ENCODE peak calls at places on chromosome 19, in nine cellular contexts. G, U, D, Q, Y, E, T, B and R are unnamed samples.

GRCh38 chr19:40217027-40217810 is 965 bp downstream of the TTC9B start:
- DNase-seq in T (no peak), E (peak), U (peak), Y (no peak), Q (peak), B (peak), D (no peak), G (no peak), R (no peak)

GRCh38 chr19:876780-877314 is 16.1 kb downstream of the MED16 start:
- DNase-seq in G (no peak), D (no peak), U (no peak), Q (no peak), T (no peak), Y (no peak), B (no peak), E (no peak), R (no peak)

GRCh38 chr19:12289790-12290065 is 5.0 kb downstream of the ZNF44 start:
- DNase-seq in D (no peak), G (no peak), B (no peak), Y (no peak), T (no peak), U (no peak), E (no peak), Q (no peak), R (no peak)

GRCh38 chr19:19542507-19542906 is 4.4 kb downstream of the CILP2 start:
- DNase-seq in U (no peak), E (no peak), G (no peak), B (no peak), T (no peak), D (no peak), Y (no peak), Q (no peak), R (no peak)

GRCh38 chr19:2424686-2425621 is 2.4 kb downstream of the TIMM13 start:
- DNase-seq in Y (no peak), B (peak), T (no peak), G (no peak), D (no peak), Q (no peak), E (peak), U (peak), R (no peak)

GRCh38 chr19:20964798-20965197 is 41.7 kb downstream of the ZNF85 start:
- DNase-seq in T (no peak), U (no peak), Q (no peak), B (peak), G (no peak), Y (no peak), D (no peak), E (no peak), R (no peak)

GRCh38 chr19:31668916-31669315 is 319.7 kb upstream of the TSHZ3 start:
- DNase-seq in D (no peak), E (no peak), B (no peak), T (no peak), Q (no peak), U (no peak), G (no peak), Y (no peak), R (no peak)

GRCh38 chr19:18417250-18418033 is 1.8 kb upstream of the SSBP4 start:
- DNase-seq in E (peak), D (peak), B (peak), Q (peak), U (peak), T (peak), Y (no peak), G (peak), R (peak)

GRCh38 chr19:51366999-51367564 is 894 bp upstream of the ETFB start:
- DNase-seq in Y (no peak), U (no peak), T (no peak), B (no peak), Q (no peak), E (peak), G (peak), D (peak), R (no peak)